ENCODE peak calls at places on chromosomes 11 and 22, in six cellular contexts. V, R, K, Z, U and A are unnamed samples.

GRCh38 chr22:42151924-42152635 is 21.5 kb upstream of the CYP2D6 start:
- DNase-seq in V (no peak), R (no peak), K (no peak), Z (no peak), U (no peak), A (no peak)

GRCh38 chr11:72326151-72326842 is 82.3 kb upstream of the PHOX2A start:
- DNase-seq in V (no peak), R (no peak), K (no peak), Z (no peak), U (no peak), A (no peak)

GRCh38 chr11:3152471-3153110 is 12.5 kb downstream of the OSBPL5 start:
- DNase-seq in V (no peak), R (no peak), K (no peak), Z (no peak), U (no peak), A (no peak)

GRCh38 chr22:30754971-30755759 is 60.5 kb downstream of the OSBP2 start:
- DNase-seq in V (peak), R (peak), K (peak), Z (no peak), U (peak), A (no peak)

GRCh38 chr22:37314315-37315046 is 32.2 kb downstream of the CYTH4 start:
- DNase-seq in V (no peak), R (no peak), K (no peak), Z (no peak), U (no peak), A (no peak)

GRCh38 chr11:86274503-86274902 is 27.5 kb upstream of the HIKESHI start:
- DNase-seq in V (no peak), R (no peak), K (no peak), Z (no peak), U (no peak), A (no peak)

GRCh38 chr11:124896821-124897391 is 759 bp downstream of the ROBO4 start:
- DNase-seq in V (no peak), R (no peak), K (no peak), Z (no peak), U (no peak), A (no peak)

GRCh38 chr11:109998921-109999320 is 94.3 kb upstream of the ZC3H12C start:
- DNase-seq in V (no peak), R (no peak), K (no peak), Z (no peak), U (no peak), A (no peak)

GRCh38 chr11:104968856-104969776 is 742 bp upstream of the CASP4 start:
- DNase-seq in V (peak), R (peak), K (no peak), Z (peak), U (no peak), A (no peak)

GRCh38 chr11:13308704-13309103 is 31.1 kb downstream of the BMAL1 start:
- DNase-seq in V (no peak), R (no peak), K (no peak), Z (no peak), U (no peak), A (no peak)

GRCh38 chr11:114685097-114685496 is 6.8 kb downstream of the NXPE2 start:
- DNase-seq in V (no peak), R (no peak), K (no peak), Z (no peak), U (no peak), A (no peak)

GRCh38 chr11:35143509-35144102 is 4.6 kb downstream of the CD44 start:
- DNase-seq in V (no peak), R (no peak), K (no peak), Z (no peak), U (no peak), A (no peak)

GRCh38 chr11:114353448-114353847 is 46.9 kb downstream of the C11orf71 start:
- DNase-seq in V (no peak), R (no peak), K (no peak), Z (no peak), U (no peak), A (no peak)

GRCh38 chr11:132941024-132941646 is 591.2 kb downstream of the OPCML start:
- DNase-seq in V (no peak), R (peak), K (no peak), Z (peak), U (no peak), A (peak)

GRCh38 chr22:21921729-21922128 is 30.9 kb downstream of the PPM1F start:
- DNase-seq in V (no peak), R (peak), K (no peak), Z (no peak), U (no peak), A (no peak)

GRCh38 chr11:108994887-108995286 is 330.0 kb downstream of the DDX10 start:
- DNase-seq in V (no peak), R (no peak), K (no peak), Z (no peak), U (no peak), A (no peak)

GRCh38 chr11:96817488-96817887 is 427.7 kb downstream of the JRKL start:
- DNase-seq in V (no peak), R (no peak), K (no peak), Z (no peak), U (no peak), A (no peak)

GRCh38 chr11:75445315-75445953 is 12.4 kb upstream of the KLHL35 start:
- DNase-seq in V (peak), R (peak), K (peak), Z (peak), U (peak), A (no peak)

GRCh38 chr22:46622081-46622521 is 1.9 kb downstream of the GRAMD4 start:
- DNase-seq in V (no peak), R (peak), K (no peak), Z (no peak), U (no peak), A (no peak)

GRCh38 chr11:73168925-73169579 is 26.9 kb upstream of the FCHSD2 start:
- DNase-seq in V (peak), R (peak), K (no peak), Z (no peak), U (no peak), A (no peak)

GRCh38 chr11:117180661-117181585 is 2.4 kb downstream of the SIDT2 start:
- DNase-seq in V (peak), R (peak), K (peak), Z (peak), U (peak), A (no peak)

GRCh38 chr22:41401781-41402648 is 20.3 kb downstream of the TEF start:
- DNase-seq in V (no peak), R (peak), K (no peak), Z (no peak), U (no peak), A (no peak)

GRCh38 chr11:116736763-116737162 is 36.0 kb downstream of the BUD13 start:
- DNase-seq in V (no peak), R (no peak), K (no peak), Z (no peak), U (no peak), A (no peak)